ENCODE peak calls at places on chromosomes 11 and 22, in four cellular contexts. One of them, this sample, is unnamed.

GRCh38 chr22:42408276-42408675 is 23.9 kb downstream of the NFAM1 start:
- DNase-seq in AG04450: no peak
- DNase-seq in BJ: no peak
- DNase-seq in lower leg skin: no peak
- DNase-seq in this sample: no peak

GRCh38 chr22:24063361-24063760 is 52.3 kb downstream of the CABIN1 start:
- DNase-seq in AG04450: no peak
- DNase-seq in BJ: no peak
- DNase-seq in lower leg skin: no peak
- DNase-seq in this sample: no peak

GRCh38 chr11:120061036-120061760 is 76.7 kb downstream of the TRIM29 start:
- DNase-seq in AG04450: no peak
- DNase-seq in BJ: no peak
- DNase-seq in lower leg skin: no peak
- DNase-seq in this sample: no peak

GRCh38 chr22:21961127-21961867 is 8.6 kb upstream of the PPM1F start:
- DNase-seq in AG04450: no peak
- DNase-seq in BJ: no peak
- DNase-seq in lower leg skin: no peak
- DNase-seq in this sample: no peak

GRCh38 chr22:26707581-26707980 is 50.2 kb downstream of the MIAT start:
- DNase-seq in AG04450: no peak
- DNase-seq in BJ: no peak
- DNase-seq in lower leg skin: no peak
- DNase-seq in this sample: no peak

GRCh38 chr11:3710485-3711259 is 39.5 kb upstream of the CHRNA10 start:
- DNase-seq in AG04450: no peak
- DNase-seq in BJ: no peak
- DNase-seq in lower leg skin: no peak
- DNase-seq in this sample: no peak

GRCh38 chr22:49215840-49216239 is 611.8 kb downstream of the BRD1 start:
- DNase-seq in AG04450: no peak
- DNase-seq in BJ: no peak
- DNase-seq in lower leg skin: no peak
- DNase-seq in this sample: no peak

GRCh38 chr22:37454857-37455686 is 27.8 kb upstream of the ELFN2 start:
- DNase-seq in AG04450: no peak
- DNase-seq in BJ: peak
- DNase-seq in lower leg skin: no peak
- DNase-seq in this sample: no peak

GRCh38 chr11:66743271-66743968 is 14.4 kb upstream of the SPTBN2 start:
- DNase-seq in AG04450: no peak
- DNase-seq in BJ: no peak
- DNase-seq in lower leg skin: peak
- DNase-seq in this sample: no peak

GRCh38 chr11:83480251-83480650 is 194.1 kb upstream of the CCDC90B start:
- DNase-seq in AG04450: no peak
- DNase-seq in BJ: no peak
- DNase-seq in lower leg skin: no peak
- DNase-seq in this sample: no peak

GRCh38 chr11:2940930-2941821 is 12.0 kb upstream of the PHLDA2 start:
- DNase-seq in AG04450: no peak
- DNase-seq in BJ: no peak
- DNase-seq in lower leg skin: no peak
- DNase-seq in this sample: peak

GRCh38 chr11:35518766-35519165 is 6.7 kb downstream of the PAMR1 start:
- DNase-seq in AG04450: no peak
- DNase-seq in BJ: no peak
- DNase-seq in lower leg skin: no peak
- DNase-seq in this sample: no peak

GRCh38 chr11:119530503-119530902 is 107.5 kb upstream of the THY1 start:
- DNase-seq in AG04450: no peak
- DNase-seq in BJ: no peak
- DNase-seq in lower leg skin: no peak
- DNase-seq in this sample: no peak

GRCh38 chr11:113690619-113691569 is 15.2 kb downstream of the TMPRSS5 start:
- DNase-seq in AG04450: no peak
- DNase-seq in BJ: peak
- DNase-seq in lower leg skin: no peak
- DNase-seq in this sample: peak

GRCh38 chr11:17391493-17392355 is 3.3 kb upstream of the KCNJ11 start:
- DNase-seq in AG04450: no peak
- DNase-seq in BJ: no peak
- DNase-seq in lower leg skin: no peak
- DNase-seq in this sample: peak

GRCh38 chr11:30474151-30474954 is 111.8 kb downstream of the MPPED2 start:
- DNase-seq in AG04450: no peak
- DNase-seq in BJ: no peak
- DNase-seq in lower leg skin: no peak
- DNase-seq in this sample: no peak

GRCh38 chr11:74135516-74135840 is 35.3 kb downstream of the C2CD3 start:
- DNase-seq in AG04450: no peak
- DNase-seq in BJ: no peak
- DNase-seq in lower leg skin: no peak
- DNase-seq in this sample: no peak

GRCh38 chr11:121688860-121689614 is 236.3 kb upstream of the SORL1-AS1 start:
- DNase-seq in AG04450: no peak
- DNase-seq in BJ: no peak
- DNase-seq in lower leg skin: no peak
- DNase-seq in this sample: no peak

DNA sequence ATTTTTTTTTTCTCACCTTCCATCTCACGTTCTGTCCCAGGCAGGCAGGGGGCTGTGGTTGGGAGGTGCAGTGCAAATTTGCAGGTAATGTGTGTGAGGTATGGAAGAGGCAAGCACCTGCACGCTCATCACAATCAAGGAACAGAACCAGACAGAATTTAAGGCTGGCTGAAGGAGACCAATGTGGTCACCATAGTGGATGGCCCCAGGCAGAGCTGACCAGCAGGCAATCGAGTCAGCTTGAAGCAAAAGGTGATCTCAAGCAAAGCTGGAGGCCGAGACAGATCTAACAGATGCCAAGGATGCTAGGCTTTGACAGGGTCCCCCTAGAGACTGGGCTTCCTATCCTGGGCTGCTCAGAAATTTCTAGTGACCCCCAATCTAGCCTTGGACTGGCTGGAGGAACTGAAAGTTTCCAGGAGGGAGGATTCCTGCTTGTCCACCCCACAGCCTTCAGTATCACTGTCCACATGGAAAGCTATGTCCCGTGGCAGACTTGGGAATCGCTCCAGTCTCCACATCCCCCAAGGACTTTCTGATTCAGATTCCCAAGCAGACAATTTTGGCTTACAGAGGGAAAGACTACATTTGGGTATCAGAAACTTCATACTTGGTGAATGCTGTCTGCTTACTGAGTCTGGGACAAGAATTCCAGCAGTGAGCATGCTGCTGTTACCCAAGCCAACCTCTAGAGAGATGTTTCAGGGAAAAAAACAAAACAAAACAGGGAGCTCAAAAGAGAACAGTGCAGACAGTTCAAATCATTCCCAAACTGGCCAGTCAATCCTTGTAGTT is 9.0 kb upstream of the MICAL3 start:
- DNase-seq in AG04450: no peak
- DNase-seq in BJ: no peak
- DNase-seq in lower leg skin: peak
- DNase-seq in this sample: no peak
- TF ChIP-seq CTCF in AG04450: peak
- TF ChIP-seq CTCF in BJ: peak
- TF ChIP-seq CTCF in lower leg skin: no peak
- TF ChIP-seq CTCF in this sample: no peak

GRCh38 chr11:76047231-76047630 is 159.1 kb downstream of the WNT11 start:
- DNase-seq in AG04450: no peak
- DNase-seq in BJ: no peak
- DNase-seq in lower leg skin: no peak
- DNase-seq in this sample: no peak
- TF ChIP-seq CTCF in AG04450: no peak
- TF ChIP-seq CTCF in BJ: no peak
- TF ChIP-seq CTCF in lower leg skin: no peak
- TF ChIP-seq CTCF in this sample: no peak

GRCh38 chr22:29555065-29555644 is 1.6 kb upstream of the THOC5 start:
- DNase-seq in AG04450: no peak
- DNase-seq in BJ: peak
- DNase-seq in lower leg skin: no peak
- DNase-seq in this sample: no peak

GRCh38 chr22:29559030-29559429 is 5.5 kb upstream of the THOC5 start:
- DNase-seq in AG04450: no peak
- DNase-seq in BJ: no peak
- DNase-seq in lower leg skin: no peak
- DNase-seq in this sample: no peak

GRCh38 chr22:29550005-29550404 is 3.6 kb downstream of the THOC5 start:
- DNase-seq in AG04450: no peak
- DNase-seq in BJ: no peak
- DNase-seq in lower leg skin: no peak
- DNase-seq in this sample: no peak

GRCh38 chr22:29553391-29554224 is at the start of gene THOC5:
- DNase-seq in AG04450: peak
- DNase-seq in BJ: peak
- DNase-seq in lower leg skin: peak
- DNase-seq in this sample: peak
- TF ChIP-seq CTCF in AG04450: peak
- TF ChIP-seq CTCF in BJ: peak
- TF ChIP-seq CTCF in lower leg skin: no peak
- TF ChIP-seq CTCF in this sample: peak

GRCh38 chr22:25203082-25203481 is 3.4 kb downstream of the CRYBB3 start:
- DNase-seq in AG04450: no peak
- DNase-seq in BJ: no peak
- DNase-seq in lower leg skin: no peak
- DNase-seq in this sample: no peak
- TF ChIP-seq CTCF in AG04450: no peak
- TF ChIP-seq CTCF in BJ: no peak
- TF ChIP-seq CTCF in lower leg skin: no peak
- TF ChIP-seq CTCF in this sample: no peak

GRCh38 chr11:68968306-68969255 is 12.2 kb downstream of the MRGPRD start:
- DNase-seq in AG04450: no peak
- DNase-seq in BJ: no peak
- DNase-seq in lower leg skin: peak
- DNase-seq in this sample: no peak
- TF ChIP-seq CTCF in AG04450: no peak
- TF ChIP-seq CTCF in BJ: peak
- TF ChIP-seq CTCF in lower leg skin: no peak
- TF ChIP-seq CTCF in this sample: no peak

GRCh38 chr11:46523290-46523689 is 70.5 kb downstream of the AMBRA1 start:
- DNase-seq in AG04450: no peak
- DNase-seq in BJ: no peak
- DNase-seq in lower leg skin: no peak
- DNase-seq in this sample: no peak

GRCh38 chr11:46522682-46523281 is 71.0 kb downstream of the AMBRA1 start:
- DNase-seq in AG04450: no peak
- DNase-seq in BJ: no peak
- DNase-seq in lower leg skin: no peak
- DNase-seq in this sample: no peak

GRCh38 chr11:46520971-46521745 is 72.7 kb downstream of the AMBRA1 start:
- DNase-seq in AG04450: no peak
- DNase-seq in BJ: no peak
- DNase-seq in lower leg skin: no peak
- DNase-seq in this sample: no peak

GRCh38 chr11:46524201-46524600 is 69.6 kb downstream of the AMBRA1 start:
- DNase-seq in AG04450: no peak
- DNase-seq in BJ: no peak
- DNase-seq in lower leg skin: no peak
- DNase-seq in this sample: no peak

GRCh38 chr11:46521947-46522681 is 71.7 kb downstream of the AMBRA1 start:
- DNase-seq in AG04450: no peak
- DNase-seq in BJ: no peak
- DNase-seq in lower leg skin: no peak
- DNase-seq in this sample: no peak
- TF ChIP-seq CTCF in AG04450: peak
- TF ChIP-seq CTCF in BJ: peak
- TF ChIP-seq CTCF in lower leg skin: no peak
- TF ChIP-seq CTCF in this sample: peak

GRCh38 chr11:64747961-64748715 is 4.2 kb upstream of the RASGRP2 start:
- DNase-seq in AG04450: peak
- DNase-seq in BJ: peak
- DNase-seq in lower leg skin: no peak
- DNase-seq in this sample: no peak

GRCh38 chr11:64751136-64751535 is 7.2 kb upstream of the RASGRP2 start:
- DNase-seq in AG04450: no peak
- DNase-seq in BJ: no peak
- DNase-seq in lower leg skin: no peak
- DNase-seq in this sample: no peak

GRCh38 chr11:64751580-64751979 is 7.6 kb upstream of the RASGRP2 start:
- DNase-seq in AG04450: no peak
- DNase-seq in BJ: no peak
- DNase-seq in lower leg skin: no peak
- DNase-seq in this sample: no peak

GRCh38 chr11:64752106-64752970 is 7.4 kb downstream of the PYGM start:
- DNase-seq in AG04450: no peak
- DNase-seq in BJ: no peak
- DNase-seq in lower leg skin: no peak
- DNase-seq in this sample: no peak

GRCh38 chr11:64750361-64751054 is 6.6 kb upstream of the RASGRP2 start:
- DNase-seq in AG04450: no peak
- DNase-seq in BJ: no peak
- DNase-seq in lower leg skin: no peak
- DNase-seq in this sample: no peak
- TF ChIP-seq CTCF in AG04450: no peak
- TF ChIP-seq CTCF in BJ: no peak
- TF ChIP-seq CTCF in lower leg skin: no peak
- TF ChIP-seq CTCF in this sample: no peak

DNA sequence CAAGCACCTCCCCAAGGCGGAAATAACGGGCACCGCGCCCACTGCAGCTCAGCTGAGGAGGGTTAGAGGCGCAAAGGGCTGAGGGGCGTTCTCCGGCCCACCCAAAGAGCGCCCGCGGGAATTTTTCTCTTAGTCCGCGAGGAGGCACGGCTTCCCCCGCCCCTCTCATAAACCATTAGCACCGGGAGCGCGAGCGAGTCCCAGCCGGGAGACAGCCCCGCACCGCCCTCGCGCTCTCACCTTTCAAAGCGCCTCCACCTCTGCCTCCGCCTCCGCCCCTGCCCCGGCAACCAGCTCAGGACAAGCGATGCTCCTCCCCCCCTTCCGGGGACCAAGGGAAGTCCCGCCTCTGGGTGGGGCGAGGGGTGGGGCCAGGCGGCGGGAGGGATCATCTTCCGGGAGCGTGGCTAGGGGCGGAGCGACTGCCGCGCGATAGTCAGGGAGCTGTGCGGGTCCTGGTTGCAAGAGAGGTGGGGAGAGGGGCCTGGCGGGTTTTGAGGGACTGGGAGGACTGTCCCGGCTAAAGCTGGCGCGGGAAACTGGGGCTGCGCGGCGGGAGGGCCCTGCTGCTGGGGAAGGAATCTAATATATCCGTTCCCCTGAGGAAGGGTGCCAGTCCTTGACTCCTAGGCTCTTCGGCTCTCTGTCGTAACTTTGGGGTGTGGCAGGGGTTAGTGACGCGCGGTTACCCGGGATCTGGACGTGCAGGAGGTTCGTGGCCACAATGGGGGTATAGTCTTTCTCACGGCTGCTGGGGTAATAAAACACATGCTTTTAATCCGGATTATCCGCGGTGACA is at the start of the genes CCDC82 and JRKL:
- DNase-seq in AG04450: peak
- DNase-seq in BJ: peak
- DNase-seq in lower leg skin: peak
- DNase-seq in this sample: peak
- TF ChIP-seq CTCF in AG04450: no peak
- TF ChIP-seq CTCF in BJ: no peak
- TF ChIP-seq CTCF in lower leg skin: no peak
- TF ChIP-seq CTCF in this sample: no peak

GRCh38 chr11:64644348-64645242 is 53.6 kb downstream of the SLC22A12 start:
- DNase-seq in AG04450: no peak
- DNase-seq in BJ: no peak
- DNase-seq in lower leg skin: peak
- DNase-seq in this sample: peak
- TF ChIP-seq CTCF in AG04450: no peak
- TF ChIP-seq CTCF in BJ: no peak
- TF ChIP-seq CTCF in lower leg skin: no peak
- TF ChIP-seq CTCF in this sample: no peak

GRCh38 chr22:32776397-32776796 is 25.1 kb upstream of the TIMP3 start:
- DNase-seq in AG04450: no peak
- DNase-seq in BJ: no peak
- DNase-seq in lower leg skin: no peak
- DNase-seq in this sample: no peak
- TF ChIP-seq CTCF in AG04450: no peak
- TF ChIP-seq CTCF in BJ: no peak
- TF ChIP-seq CTCF in lower leg skin: no peak
- TF ChIP-seq CTCF in this sample: no peak

This sample was measured in GM10248.